ENCODE peak calls at places on chromosome 1, in six cellular contexts. J is activated naive CD8-positive, alpha-beta T cell treated with anti-CD3 and anti-CD28 coated beads, Interleukin-2, amount 50 U/mL, for 24 hours; T is neural crest cell; Q is Caki2; F is stimulated activated CD8-positive, alpha-beta memory T cell treated with anti-CD3 and anti-CD28 coated beads, Interleukin-7, amount 100 ng/mL, for 48 hours; Z is fibroblast of mammary gland. X is an unnamed sample.

GRCh38 chr1:44318097-44319088 is 36.7 kb downstream of the ERI3 start:
- DNase-seq in J (peak; percentile 55), Q (peak; percentile 40), F (no peak), T (peak; percentile 60), Z (peak; percentile 43), X (peak; percentile 52)

GRCh38 chr1:62437273-62437945 is 560 bp downstream of the USP1 start:
- DNase-seq in F (peak; percentile 25), Z (no peak), Q (no peak), T (no peak), J (peak; percentile 40), X (no peak)

GRCh38 chr1:88001460-88001859 is 672.8 kb downstream of the LMO4 start:
- DNase-seq in T (no peak), Q (no peak), Z (peak; percentile 54), F (no peak), J (no peak), X (no peak)

GRCh38 chr1:47705517-47706130 is 267.8 kb downstream of the FOXD2 start:
- DNase-seq in Q (no peak), J (no peak), T (no peak), Z (peak; percentile 22), F (no peak), X (no peak)

GRCh38 chr1:147785794-147786506 is 25.5 kb upstream of the GJA5 start:
- DNase-seq in F (no peak), J (no peak), T (no peak), Q (no peak), Z (no peak), X (no peak)

GRCh38 chr1:43659384-43659783 is 9.4 kb downstream of the KDM4A start:
- DNase-seq in T (no peak), Z (no peak), F (no peak), J (no peak), Q (no peak), X (no peak)

GRCh38 chr1:218878369-218878768 is 295.3 kb upstream of the LYPLAL1 start:
- DNase-seq in Z (peak; percentile 42), T (no peak), Q (no peak), J (no peak), F (no peak), X (no peak)

GRCh38 chr1:44303532-44303931 is 51.5 kb downstream of the ERI3 start:
- DNase-seq in Z (no peak), F (no peak), T (no peak), J (no peak), Q (no peak), X (no peak)

GRCh38 chr1:40450491-40451237 is 388 bp downstream of the ZFP69B start:
- DNase-seq in T (peak; percentile 13), F (peak; percentile 77), Q (peak; percentile 42), J (peak; percentile 83), Z (peak; percentile 83), X (peak; percentile 13)

GRCh38 chr1:209095627-209096595 is 487.6 kb upstream of the CAMK1G start:
- DNase-seq in T (no peak), F (no peak), J (no peak), Z (peak; percentile 38), Q (no peak), X (no peak)

X was measured in BE2C.